ENCODE peak calls at places on chromosomes 4 and X, in six cellular contexts. U is sigmoid colon, M is ascending aorta, R is epithelial cell of esophagus, A is progenitor cell of endocrine pancreas, K is cardiac muscle cell. L is an unnamed sample.

GRCh38 chrX:11755724-11756123 is 2.3 kb upstream of the MSL3 start:
- DNase-seq in U (no peak), M (no peak), R (no peak), A (no peak), K (no peak), L (no peak)

GRCh38 chrX:19513383-19513782 is 1.9 kb downstream of the MAP3K15 start:
- DNase-seq in U (no peak), M (no peak), R (peak), A (no peak), K (no peak), L (no peak)

GRCh38 chr4:7073526-7074390 is 5.9 kb upstream of the GRPEL1 start:
- DNase-seq in U (no peak), M (no peak), R (peak), A (no peak), K (peak), L (peak)

GRCh38 chrX:133414399-133415275 is 652 bp downstream of the GPC4 start:
- DNase-seq in U (peak), M (no peak), R (peak), A (peak), K (peak), L (peak)

GRCh38 chr4:183987529-183987946 is 82.4 kb downstream of the STOX2 start:
- DNase-seq in U (peak), M (peak), R (peak), A (peak), K (peak), L (peak)

GRCh38 chr4:8403173-8403753 is 37.3 kb downstream of the ACOX3 start:
- DNase-seq in U (peak), M (no peak), R (peak), A (peak), K (peak), L (peak)

GRCh38 chr4:53706422-53707032 is 115.2 kb upstream of the LNX1 start:
- DNase-seq in U (no peak), M (no peak), R (peak), A (no peak), K (peak), L (peak)

GRCh38 chr4:85580489-85580888 is 105.5 kb downstream of the ARHGAP24 start:
- DNase-seq in U (no peak), M (no peak), R (no peak), A (no peak), K (no peak), L (no peak)

GRCh38 chr4:107937040-107937439 is 5.7 kb downstream of the CYP2U1 start:
- DNase-seq in U (no peak), M (no peak), R (no peak), A (no peak), K (no peak), L (no peak)

GRCh38 chr4:94332983-94333590 is 9.5 kb downstream of the HPGDS start:
- DNase-seq in U (no peak), M (no peak), R (no peak), A (no peak), K (peak), L (no peak)

GRCh38 chr4:24664956-24665355 is 80.6 kb upstream of the DHX15 start:
- DNase-seq in U (no peak), M (no peak), R (no peak), A (no peak), K (no peak), L (no peak)

GRCh38 chr4:93828830-93829530 is 427 bp downstream of the ATOH1 start:
- DNase-seq in U (no peak), M (no peak), R (peak), A (peak), K (peak), L (peak)

GRCh38 chrX:133549319-133549933 is 134.1 kb upstream of the GPC4 start:
- DNase-seq in U (no peak), M (no peak), R (no peak), A (no peak), K (no peak), L (no peak)

GRCh38 chr4:54333657-54334056 is 104.6 kb downstream of the PDGFRA start:
- DNase-seq in U (no peak), M (no peak), R (no peak), A (no peak), K (no peak), L (no peak)

GRCh38 chr4:13543648-13544555 is at the start of gene NKX3-2:
- DNase-seq in U (peak), M (no peak), R (peak), A (no peak), K (peak), L (peak)

GRCh38 chr4:112473985-112474384 is 42.0 kb downstream of the NEUROG2 start:
- DNase-seq in U (no peak), M (no peak), R (no peak), A (no peak), K (no peak), L (no peak)

GRCh38 chr4:7581477-7581876 is 146.7 kb upstream of the PSAPL1 start:
- DNase-seq in U (no peak), M (no peak), R (no peak), A (peak), K (peak), L (peak)

GRCh38 chr4:141898336-141898735 is 262.0 kb downstream of the IL15 start:
- DNase-seq in U (no peak), M (no peak), R (no peak), A (no peak), K (no peak), L (no peak)

GRCh38 chrX:54042609-54043010 is 1.7 kb downstream of the PHF8 start:
- DNase-seq in U (peak), M (peak), R (peak), A (peak), K (peak), L (peak)
- TF ChIP-seq CTCF in U (no peak), M (no peak), R (no peak), A (peak), K (peak), L (peak)

GRCh38 chr4:3073158-3074077 is 920 bp downstream of the HTT-AS start:
- DNase-seq in U (peak), M (no peak), R (no peak), A (peak), K (peak), L (no peak)
- TF ChIP-seq CTCF in U (no peak), M (no peak), R (no peak), A (peak), K (peak), L (no peak)

GRCh38 chr4:10526431-10527222 is 69.4 kb upstream of the ZNF518B start:
- DNase-seq in U (no peak), M (no peak), R (peak), A (no peak), K (no peak), L (peak)
- TF ChIP-seq CTCF in U (no peak), M (no peak), R (no peak), A (no peak), K (no peak), L (no peak)

GRCh38 chrX:57918750-57919436 is 8.6 kb upstream of the ZXDA start:
- DNase-seq in U (no peak), M (no peak), R (peak), A (no peak), K (peak), L (peak)
- TF ChIP-seq CTCF in U (no peak), M (no peak), R (peak), A (peak), K (peak), L (peak)

DNA sequence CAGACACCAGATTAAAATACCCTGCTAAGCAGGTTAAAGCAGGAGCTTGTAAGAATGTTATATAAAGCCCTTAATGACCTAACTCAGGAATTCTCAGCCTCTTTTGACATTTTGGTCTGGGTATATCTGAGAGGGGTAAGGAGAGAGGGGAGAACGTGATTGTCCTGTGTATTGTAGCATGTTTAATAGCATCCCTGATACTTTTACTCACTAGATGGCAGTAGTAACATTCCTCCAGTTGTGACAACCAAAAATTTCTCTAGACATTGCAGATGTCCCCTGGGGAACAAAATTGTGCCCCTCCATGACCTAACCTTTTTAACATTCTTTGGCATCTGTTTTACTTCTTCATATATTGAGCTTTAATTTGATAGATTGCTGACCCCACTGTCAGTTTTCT is 17.9 kb downstream of the SMARCA5 start:
- DNase-seq in U (no peak), M (no peak), R (peak), A (no peak), K (no peak), L (peak)
- TF ChIP-seq CTCF in U (no peak), M (no peak), R (peak), A (peak), K (peak), L (peak)

GRCh38 chrX:129690435-129690834 is 35.7 kb upstream of the APLN start:
- DNase-seq in U (no peak), M (no peak), R (no peak), A (no peak), K (no peak), L (no peak)
- TF ChIP-seq CTCF in U (no peak), M (no peak), R (no peak), A (no peak), K (no peak), L (no peak)

GRCh38 chrX:131059231-131059630 is 1.1 kb downstream of the ARHGAP36 start:
- DNase-seq in U (no peak), M (no peak), R (no peak), A (no peak), K (no peak), L (no peak)

GRCh38 chrX:131066237-131066636 is 8.1 kb downstream of the ARHGAP36 start:
- DNase-seq in U (no peak), M (no peak), R (no peak), A (no peak), K (no peak), L (peak)

GRCh38 chrX:131060147-131060546 is 2.0 kb downstream of the ARHGAP36 start:
- DNase-seq in U (no peak), M (no peak), R (no peak), A (no peak), K (no peak), L (no peak)

GRCh38 chrX:131067216-131067615 is 9.1 kb downstream of the ARHGAP36 start:
- DNase-seq in U (no peak), M (no peak), R (no peak), A (no peak), K (no peak), L (no peak)

GRCh38 chrX:131063613-131064012 is 5.5 kb downstream of the ARHGAP36 start:
- DNase-seq in U (no peak), M (no peak), R (no peak), A (no peak), K (no peak), L (no peak)
- TF ChIP-seq CTCF in U (no peak), M (no peak), R (no peak), A (peak), K (no peak), L (peak)

GRCh38 chrX:40877869-40878268 is 142.5 kb upstream of the MED14 start:
- DNase-seq in U (no peak), M (no peak), R (peak), A (no peak), K (no peak), L (peak)
- TF ChIP-seq CTCF in U (no peak), M (peak), R (peak), A (peak), K (peak), L (peak)

L was measured in MCF 10A.